ENCODE peak calls at places on chromosomes 6 and 20, in nine cellular contexts. E is AG04450, A is GM20000, F is fibroblast of lung, Y is upper lobe of left lung, W is mucosa of descending colon, X is fibroblast of mammary gland, S is cardiac muscle cell, U is glutamatergic neuron. R is an unnamed sample.

GRCh38 chr6:112683926-112684325 is 336.8 kb downstream of the RFPL4B start:
- DNase-seq in F (peak; percentile 98), X (peak; percentile 95), Y (no peak), U (no peak), E (peak; percentile 61), S (peak; percentile 95), W (no peak), A (no peak), R (no peak)

GRCh38 chr20:13865825-13866351 is 81.1 kb downstream of the NDUFAF5 start:
- DNase-seq in S (no peak), W (peak; percentile 3), Y (no peak), A (no peak), E (no peak), U (no peak), F (peak; percentile 9), X (peak; percentile 82), R (no peak)

GRCh38 chr6:166032366-166033171 is 135.1 kb downstream of the TBXT start:
- DNase-seq in Y (no peak), X (peak; percentile 96), S (peak; percentile 98), W (peak; percentile 23), A (no peak), F (peak; percentile 89), E (peak; percentile 72), U (no peak), R (no peak)

GRCh38 chr20:32354592-32355416 is 3.3 kb upstream of the ASXL1 start:
- DNase-seq in S (peak; percentile 56), W (no peak), Y (no peak), A (no peak), F (peak; percentile 62), U (no peak), E (no peak), X (peak; percentile 85), R (no peak)

GRCh38 chr6:52403627-52404026 is 16.5 kb upstream of the EFHC1 start:
- DNase-seq in S (no peak), F (no peak), U (no peak), X (no peak), E (no peak), W (peak; percentile 86), A (no peak), Y (no peak), R (no peak)

GRCh38 chr6:107567643-107568042 is 77.7 kb downstream of the SOBP start:
- DNase-seq in E (no peak), W (peak; percentile 11), F (no peak), X (no peak), U (no peak), Y (no peak), A (no peak), S (no peak), R (no peak)

GRCh38 chr6:161211380-161212035 is 62.4 kb downstream of the AGPAT4 start:
- DNase-seq in A (no peak), E (no peak), S (no peak), Y (no peak), X (peak; percentile 30), F (no peak), U (no peak), W (no peak), R (no peak)

GRCh38 chr6:40819182-40819834 is 219.7 kb downstream of the UNC5CL start:
- DNase-seq in W (no peak), F (no peak), A (no peak), X (no peak), Y (peak; percentile 74), S (no peak), E (no peak), U (no peak), R (no peak)

GRCh38 chr6:156336096-156336495 is 441.1 kb upstream of the ARID1B start:
- DNase-seq in E (no peak), W (no peak), A (no peak), S (no peak), Y (no peak), X (no peak), U (peak; percentile 22), F (no peak), R (no peak)

GRCh38 chr20:36215778-36216177 is 20.5 kb upstream of the AAR2 start:
- DNase-seq in E (no peak), F (no peak), S (no peak), U (no peak), A (no peak), X (no peak), W (no peak), Y (no peak), R (no peak)

GRCh38 chr20:36213362-36213761 is 22.9 kb upstream of the AAR2 start:
- DNase-seq in W (no peak), S (no peak), Y (no peak), A (no peak), E (no peak), X (no peak), F (no peak), U (no peak), R (no peak)

GRCh38 chr20:36217226-36217625 is 19.1 kb upstream of the AAR2 start:
- DNase-seq in W (no peak), A (no peak), F (no peak), E (no peak), Y (no peak), S (no peak), U (no peak), X (no peak), R (no peak)

GRCh38 chr20:36216314-36217025 is 19.8 kb upstream of the AAR2 start:
- DNase-seq in F (no peak), W (no peak), A (no peak), Y (no peak), S (no peak), X (no peak), E (no peak), U (no peak), R (no peak)

DNA sequence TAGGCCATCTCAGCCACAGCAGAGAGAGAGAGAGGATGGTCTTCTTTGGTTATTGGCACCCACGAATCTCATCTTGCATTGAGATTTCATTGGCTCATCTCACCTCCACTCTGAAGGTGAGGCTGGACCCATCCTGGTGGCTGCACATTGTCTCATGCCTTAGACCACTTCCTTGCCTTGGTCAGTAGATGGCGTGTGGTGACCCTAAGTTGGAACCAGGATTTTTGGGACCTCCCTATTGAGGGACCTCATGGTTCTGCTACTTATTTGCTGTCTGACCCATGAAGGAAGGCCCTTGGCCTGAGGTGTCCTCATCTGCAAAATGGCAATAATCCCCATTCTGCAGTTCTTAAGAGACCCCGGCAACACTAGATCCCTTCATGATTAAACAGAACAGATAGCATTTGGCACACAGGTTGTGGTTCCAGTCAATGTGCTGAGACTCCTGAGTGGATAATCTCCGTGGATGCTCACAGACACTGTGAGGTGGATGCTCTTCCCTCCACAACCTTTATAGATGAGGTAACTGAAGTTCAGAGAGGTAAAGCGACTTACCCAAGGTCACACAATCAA is 21.5 kb upstream of the AAR2 start:
- DNase-seq in S (peak; percentile 49), W (no peak), X (peak; percentile 40), A (peak; percentile 63), E (peak; percentile 4), F (peak; percentile 57), U (no peak), Y (no peak), R (no peak)
- TF ChIP-seq CTCF in S (peak; percentile 71), W (no peak), X (peak; percentile 72), A (peak; percentile 65), E (peak; percentile 80), F (peak; percentile 56), U (peak; percentile 55), Y (no peak), R (no peak)

GRCh38 chr20:23399568-23400241 is 21.6 kb downstream of the NAPB start:
- DNase-seq in F (no peak), E (no peak), W (no peak), X (peak; percentile 46), Y (peak; percentile 59), S (peak; percentile 61), U (no peak), A (peak; percentile 22), R (no peak)

GRCh38 chr20:23396961-23397620 is 24.2 kb downstream of the NAPB start:
- DNase-seq in F (no peak), W (no peak), E (no peak), U (no peak), A (no peak), Y (no peak), X (peak; percentile 27), S (peak; percentile 23), R (no peak)

GRCh38 chr20:23401051-23401450 is 20.2 kb downstream of the NAPB start:
- DNase-seq in S (no peak), U (no peak), W (no peak), E (no peak), X (no peak), A (no peak), F (no peak), Y (no peak), R (no peak)

GRCh38 chr20:23393999-23394775 is 27.1 kb downstream of the NAPB start:
- DNase-seq in F (no peak), W (no peak), S (no peak), E (no peak), A (no peak), X (no peak), Y (peak; percentile 62), U (no peak), R (no peak)

GRCh38 chr20:23397961-23398360 is 23.3 kb downstream of the NAPB start:
- DNase-seq in A (no peak), X (peak; percentile 62), Y (no peak), W (no peak), U (no peak), E (peak; percentile 11), F (peak; percentile 38), S (peak; percentile 58), R (no peak)
- TF ChIP-seq CTCF in A (no peak), X (no peak), Y (no peak), W (no peak), U (no peak), E (no peak), F (no peak), S (no peak), R (no peak)

GRCh38 chr6:144087789-144088426 is 7.5 kb downstream of the SF3B5 start:
- DNase-seq in S (no peak), Y (no peak), W (no peak), U (no peak), E (no peak), A (peak; percentile 25), F (no peak), X (no peak), R (no peak)
- TF ChIP-seq CTCF in S (no peak), Y (no peak), W (no peak), U (no peak), E (no peak), A (no peak), F (no peak), X (no peak), R (no peak)

DNA sequence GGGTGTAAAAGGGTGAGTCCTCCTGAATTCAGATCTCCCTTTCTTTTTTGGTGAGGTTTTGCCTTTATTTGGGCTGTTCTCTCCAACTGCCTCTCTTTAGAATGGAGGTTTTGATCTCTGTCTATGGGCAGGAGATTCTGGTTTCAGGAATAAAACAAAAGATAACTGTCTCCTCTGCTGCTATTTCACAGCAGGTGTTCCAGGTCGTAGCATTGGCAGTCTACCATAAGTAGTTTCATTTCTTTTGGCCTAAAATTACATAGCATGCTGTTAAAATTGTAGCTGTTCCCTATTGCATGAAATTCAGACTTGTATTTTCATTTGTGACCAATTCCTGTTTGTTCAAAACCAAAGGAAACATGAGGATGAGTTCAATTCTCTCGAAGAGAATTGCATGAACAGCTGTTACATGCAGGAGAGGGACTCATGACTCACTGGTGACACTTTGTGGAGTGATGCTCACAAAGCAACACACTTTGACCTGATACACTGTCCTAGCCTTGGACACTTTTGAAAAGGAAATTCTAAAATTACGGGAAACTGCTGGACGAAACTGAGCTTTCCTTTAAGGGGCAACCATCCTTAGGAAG is 76.8 kb upstream of the SIRPG start:
- DNase-seq in E (no peak), A (peak; percentile 62), W (no peak), F (no peak), U (no peak), S (no peak), Y (no peak), X (peak; percentile 40), R (no peak)
- TF ChIP-seq CTCF in E (no peak), A (peak; percentile 9), W (no peak), F (no peak), U (no peak), S (no peak), Y (no peak), X (no peak), R (no peak)

GRCh38 chr6:39540454-39540853 is 184.8 kb downstream of the KIF6 start:
- DNase-seq in S (no peak), U (no peak), F (no peak), X (no peak), E (no peak), W (no peak), Y (no peak), A (no peak), R (no peak)
- TF ChIP-seq CTCF in S (no peak), U (no peak), F (no peak), X (no peak), E (no peak), W (no peak), Y (no peak), A (no peak), R (no peak)

R was measured in thoracic aorta.